ENCODE peak calls at places on chromosomes 7 and 10, in eight cellular contexts. Y is B cell, I is A549, Z is thoracic aorta, H is endothelial cell, C is GM10248, X is brain microvascular endothelial cell, K is bronchial epithelial cell. S is an unnamed sample.

GRCh38 chr10:125137601-125138438 is 22.5 kb downstream of the CTBP2 start:
- DNase-seq in Y (no peak), I (no peak), Z (no peak), H (no peak), C (no peak), X (no peak), K (no peak), S (no peak)

GRCh38 chr10:7563770-7564169 is 103.0 kb downstream of the ITIH5 start:
- DNase-seq in Y (no peak), I (no peak), Z (no peak), H (no peak), C (no peak), X (no peak), K (no peak), S (no peak)

GRCh38 chr10:22150842-22151241 is 67.0 kb downstream of the EBLN1 start:
- DNase-seq in Y (no peak), I (no peak), Z (no peak), H (no peak), C (no peak), X (no peak), K (no peak), S (no peak)

GRCh38 chr7:95725170-95725569 is 47.2 kb upstream of the DYNC1I1 start:
- DNase-seq in Y (no peak), I (peak), Z (no peak), H (no peak), C (no peak), X (no peak), K (no peak), S (no peak)

GRCh38 chr10:71598673-71599072 is 120.9 kb downstream of the C10orf105 start:
- DNase-seq in Y (no peak), I (no peak), Z (no peak), H (no peak), C (no peak), X (peak), K (no peak), S (no peak)

GRCh38 chr10:3889961-3890522 is 105.0 kb upstream of the KLF6 start:
- DNase-seq in Y (no peak), I (peak), Z (no peak), H (no peak), C (no peak), X (peak), K (peak), S (peak)

GRCh38 chr7:100000239-100000638 is 15.2 kb upstream of the ZKSCAN1 start:
- DNase-seq in Y (no peak), I (no peak), Z (no peak), H (no peak), C (no peak), X (no peak), K (no peak), S (no peak)

GRCh38 chr7:49486974-49487919 is 286.2 kb upstream of the VWC2 start:
- DNase-seq in Y (no peak), I (no peak), Z (no peak), H (no peak), C (no peak), X (no peak), K (no peak), S (no peak)

GRCh38 chr10:15735766-15736165 is 16.0 kb upstream of the ITGA8 start:
- DNase-seq in Y (no peak), I (no peak), Z (no peak), H (no peak), C (no peak), X (no peak), K (no peak), S (no peak)

GRCh38 chr7:103766630-103767029 is 222.8 kb downstream of the RELN start:
- DNase-seq in Y (no peak), I (no peak), Z (no peak), H (no peak), C (no peak), X (no peak), K (no peak), S (no peak)

GRCh38 chr7:34207810-34208209 is 302.5 kb downstream of the BMPER start:
- DNase-seq in Y (no peak), I (no peak), Z (no peak), H (no peak), C (no peak), X (no peak), K (peak), S (peak)

GRCh38 chr7:143372070-143372469 is 9.1 kb upstream of the ZYX start:
- DNase-seq in Y (no peak), I (no peak), Z (no peak), H (no peak), C (no peak), X (no peak), K (peak), S (peak)

GRCh38 chr10:71213127-71213616 is 802 bp downstream of the UNC5B start:
- DNase-seq in Y (no peak), I (peak), Z (no peak), H (no peak), C (no peak), X (peak), K (peak), S (peak)

GRCh38 chr10:124589491-124590006 is 127.9 kb downstream of the LHPP start:
- DNase-seq in Y (no peak), I (no peak), Z (no peak), H (no peak), C (no peak), X (no peak), K (peak), S (peak)

GRCh38 chr7:146656988-146657387 is 540.4 kb downstream of the CNTNAP2 start:
- DNase-seq in Y (no peak), I (no peak), Z (no peak), H (no peak), C (no peak), X (no peak), K (no peak), S (no peak)

GRCh38 chr10:88115968-88116367 is 252.5 kb downstream of the PTEN start:
- DNase-seq in Y (no peak), I (no peak), Z (no peak), H (no peak), C (no peak), X (no peak), K (peak), S (peak)

GRCh38 chr10:3294919-3295318 is 122.3 kb upstream of the PITRM1 start:
- DNase-seq in Y (no peak), I (peak), Z (no peak), H (no peak), C (no peak), X (no peak), K (no peak), S (no peak)

GRCh38 chr7:96605045-96605716 is 104.5 kb downstream of the SEM1 start:
- DNase-seq in Y (no peak), I (no peak), Z (no peak), H (no peak), C (no peak), X (no peak), K (no peak), S (no peak)

GRCh38 chr10:13470270-13470669 is 58.5 kb downstream of the BEND7 start:
- DNase-seq in Y (no peak), I (no peak), Z (no peak), H (no peak), C (no peak), X (no peak), K (no peak), S (peak)

GRCh38 chr10:57333880-57334279 is 933.8 kb downstream of the IPMK start:
- DNase-seq in Y (no peak), I (no peak), Z (no peak), H (no peak), C (no peak), X (no peak), K (no peak), S (no peak)
- TF ChIP-seq CTCF in Y (no peak), I (no peak), Z (no peak), H (peak), C (no peak), X (no peak), K (no peak), S (no peak)

GRCh38 chr7:2098056-2098455 is 134.7 kb downstream of the MAD1L1 start:
- DNase-seq in Y (no peak), I (no peak), Z (no peak), H (no peak), C (no peak), X (no peak), K (no peak), S (no peak)

GRCh38 chr7:2100278-2101205 is 132.2 kb downstream of the MAD1L1 start:
- DNase-seq in Y (peak), I (peak), Z (no peak), H (no peak), C (peak), X (no peak), K (no peak), S (no peak)

GRCh38 chr7:2098496-2098895 is 134.2 kb downstream of the MAD1L1 start:
- DNase-seq in Y (no peak), I (no peak), Z (no peak), H (no peak), C (no peak), X (no peak), K (no peak), S (no peak)

GRCh38 chr7:2097492-2097891 is 135.3 kb downstream of the MAD1L1 start:
- DNase-seq in Y (no peak), I (no peak), Z (no peak), H (no peak), C (no peak), X (no peak), K (no peak), S (no peak)

DNA sequence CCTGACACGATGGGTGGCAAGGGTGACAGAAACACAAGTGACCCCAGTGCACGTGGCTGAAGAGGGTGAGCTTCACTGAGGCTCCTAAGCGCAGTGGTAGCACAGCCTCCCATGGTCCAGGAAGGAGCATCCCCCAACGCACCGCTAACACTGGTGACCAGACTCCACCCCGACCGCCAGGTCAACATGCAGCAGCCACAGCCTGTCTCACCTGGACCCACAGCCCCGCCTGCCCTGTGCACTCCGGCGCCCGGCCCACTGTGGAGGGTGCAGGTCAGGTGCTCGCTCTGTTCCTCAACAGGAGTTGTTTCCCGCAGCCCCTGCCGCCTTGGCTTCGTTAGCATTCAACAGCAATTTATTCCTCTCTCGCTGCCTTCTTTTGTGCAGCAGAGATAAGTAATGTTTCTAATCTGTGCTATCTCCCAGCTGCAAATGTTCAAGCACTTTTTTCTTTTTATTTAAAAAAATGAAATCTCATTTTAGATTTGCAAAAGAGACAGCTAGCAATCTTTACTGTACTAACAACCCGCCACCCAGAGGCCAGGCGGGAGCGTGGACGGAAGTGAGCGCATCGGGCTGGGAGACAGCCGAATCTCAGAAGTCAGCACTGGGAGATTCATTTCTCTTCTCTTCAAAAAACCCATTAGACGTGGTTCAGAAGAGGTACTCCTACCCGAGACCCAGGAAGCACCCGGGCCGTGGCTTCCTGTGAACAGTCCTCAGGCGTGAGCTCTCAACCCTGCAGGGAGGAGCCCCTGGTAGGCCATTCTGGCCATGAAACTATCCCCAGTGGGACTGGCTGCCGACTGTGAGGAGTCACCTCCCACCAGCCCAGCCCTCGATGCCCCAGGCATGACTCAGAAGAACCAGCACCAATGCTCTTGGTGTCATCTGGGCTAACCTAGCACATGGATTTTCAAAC is 133.4 kb downstream of the MAD1L1 start:
- DNase-seq in Y (peak), I (no peak), Z (no peak), H (no peak), C (no peak), X (no peak), K (no peak), S (no peak)
- TF ChIP-seq CTCF in Y (peak), I (no peak), Z (no peak), H (no peak), C (no peak), X (peak), K (no peak), S (no peak)

DNA sequence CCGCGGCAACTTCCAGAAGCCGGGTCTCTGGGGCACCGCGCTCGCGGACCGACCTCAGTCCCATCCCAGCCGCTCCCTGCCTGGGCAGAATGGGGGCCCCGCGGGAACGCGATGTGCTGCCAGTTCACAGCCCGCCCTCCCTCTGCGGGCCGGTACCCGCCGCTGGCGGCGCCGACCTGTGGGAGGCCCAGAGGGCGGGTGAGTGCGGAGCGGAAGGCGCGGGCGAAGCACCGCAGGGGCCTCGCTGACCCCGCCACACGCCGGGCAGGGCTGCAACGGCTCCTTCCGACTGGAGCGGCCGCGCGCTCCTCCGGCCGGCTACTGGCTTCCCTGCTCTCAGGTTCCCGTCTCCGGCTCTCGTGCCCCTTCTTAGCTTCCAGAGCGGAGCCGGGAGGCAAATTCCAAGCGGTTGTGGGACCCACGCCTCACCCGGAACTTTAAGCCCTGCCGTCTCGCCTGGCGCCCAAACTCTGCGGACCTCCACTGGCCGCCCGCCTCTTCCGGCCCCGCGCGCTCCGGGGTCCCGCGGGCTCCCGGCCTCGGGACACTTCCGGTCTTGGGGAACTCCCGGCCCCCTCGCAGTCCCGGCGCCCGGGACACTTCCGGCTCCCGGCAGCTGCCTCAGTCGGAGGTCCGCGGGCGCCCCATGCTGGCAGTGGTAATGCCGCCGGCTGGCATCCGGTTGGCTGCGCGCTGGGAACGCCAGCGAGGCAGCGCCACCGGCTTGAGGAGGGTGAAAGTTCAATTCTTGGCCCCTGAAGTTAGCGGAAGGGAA is at the start of gene CYREN:
- DNase-seq in Y (peak), I (peak), Z (peak), H (peak), C (peak), X (peak), K (peak), S (peak)
- TF ChIP-seq CTCF in Y (peak), I (peak), Z (peak), H (peak), C (peak), X (peak), K (peak), S (peak)

GRCh38 chr10:109126016-109126415 is 797.3 kb downstream of the XPNPEP1 start:
- DNase-seq in Y (no peak), I (no peak), Z (no peak), H (no peak), C (no peak), X (no peak), K (no peak), S (no peak)
- TF ChIP-seq CTCF in Y (no peak), I (no peak), Z (no peak), H (peak), C (no peak), X (no peak), K (no peak), S (no peak)

GRCh38 chr10:81915517-81915916 is 40.5 kb downstream of the NRG3 start:
- DNase-seq in Y (no peak), I (no peak), Z (no peak), H (no peak), C (no peak), X (no peak), K (no peak), S (no peak)

GRCh38 chr10:81914736-81915510 is 39.9 kb downstream of the NRG3 start:
- DNase-seq in Y (no peak), I (no peak), Z (no peak), H (no peak), C (no peak), X (no peak), K (no peak), S (no peak)

GRCh38 chr10:81918766-81919165 is 43.8 kb downstream of the NRG3 start:
- DNase-seq in Y (no peak), I (no peak), Z (no peak), H (no peak), C (no peak), X (no peak), K (no peak), S (no peak)

GRCh38 chr10:81917666-81918065 is 42.7 kb downstream of the NRG3 start:
- DNase-seq in Y (no peak), I (no peak), Z (no peak), H (no peak), C (no peak), X (no peak), K (no peak), S (no peak)

GRCh38 chr10:81920213-81920829 is 45.3 kb downstream of the NRG3 start:
- DNase-seq in Y (no peak), I (no peak), Z (no peak), H (peak), C (peak), X (no peak), K (no peak), S (no peak)
- TF ChIP-seq CTCF in Y (peak), I (no peak), Z (no peak), H (peak), C (peak), X (peak), K (peak), S (peak)

DNA sequence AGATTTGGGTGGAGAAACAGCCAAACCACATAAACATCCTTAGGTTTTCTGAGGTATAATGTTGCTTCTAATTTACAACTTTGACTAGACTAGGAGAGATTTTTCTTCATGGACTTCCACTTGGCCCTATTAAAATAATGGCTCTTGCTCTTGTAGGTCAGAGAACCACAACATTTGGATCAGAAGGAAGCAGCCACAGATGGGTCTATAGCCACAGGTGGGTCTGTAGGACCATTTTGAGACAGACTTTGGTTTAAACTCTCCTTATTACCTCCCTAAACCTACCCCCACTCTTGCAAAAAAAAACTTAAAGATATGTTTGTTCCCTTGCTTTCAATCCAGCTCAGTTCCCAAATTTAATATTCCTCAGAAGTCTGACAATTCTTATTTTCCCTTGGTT is 1260.8 kb downstream of the GATA3 start:
- DNase-seq in Y (no peak), I (no peak), Z (no peak), H (no peak), C (no peak), X (no peak), K (no peak), S (no peak)
- TF ChIP-seq CTCF in Y (no peak), I (no peak), Z (no peak), H (no peak), C (no peak), X (no peak), K (no peak), S (no peak)

GRCh38 chr10:77101416-77101815 is 536.2 kb downstream of the KCNMA1 start:
- DNase-seq in Y (no peak), I (no peak), Z (no peak), H (no peak), C (no peak), X (no peak), K (no peak), S (no peak)
- TF ChIP-seq CTCF in Y (no peak), I (no peak), Z (no peak), H (no peak), C (no peak), X (no peak), K (no peak), S (no peak)

DNA sequence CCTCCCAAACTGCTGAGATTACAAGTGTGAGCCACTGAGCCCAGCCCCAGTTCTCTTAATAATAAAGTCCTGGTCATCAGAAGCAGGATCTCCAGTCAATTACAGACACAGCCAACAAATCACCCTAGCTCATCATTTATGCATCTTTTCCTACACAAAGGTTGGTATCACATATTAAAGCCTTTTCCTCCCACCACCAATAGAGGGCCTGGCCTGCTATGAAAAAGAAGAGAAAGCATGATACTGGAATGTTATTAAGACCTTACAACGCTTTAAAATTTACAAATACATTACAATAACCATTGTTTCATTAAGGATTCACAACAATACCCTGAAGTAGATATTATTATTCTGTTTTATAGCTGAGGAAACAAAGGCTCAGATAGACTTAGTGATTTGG is 25.9 kb downstream of the VAX1 start:
- DNase-seq in Y (no peak), I (peak), Z (no peak), H (no peak), C (no peak), X (no peak), K (no peak), S (no peak)
- TF ChIP-seq CTCF in Y (no peak), I (peak), Z (no peak), H (peak), C (no peak), X (peak), K (peak), S (peak)

S was measured in epithelial cell of esophagus.